ENCODE peak calls at places on chromosomes 6 and 20, in seven cellular contexts. R, S, D, M, G, P and A are unnamed samples.

GRCh38 chr20:47428164-47428563 is 71.7 kb upstream of the ZMYND8 start:
- DNase-seq in R (no peak), S (no peak), D (no peak), M (peak; percentile 59), G (peak; percentile 21), P (no peak), A (no peak)

GRCh38 chr6:73879894-73880293 is 183.9 kb downstream of the CD109 start:
- DNase-seq in R (no peak), S (no peak), D (no peak), M (no peak), G (no peak), P (no peak), A (no peak)

GRCh38 chr20:46151936-46152335 is 33.8 kb downstream of the CD40 start:
- DNase-seq in R (no peak), S (no peak), D (peak; percentile 65), M (peak; percentile 52), G (peak; percentile 43), P (peak; percentile 82), A (no peak)

GRCh38 chr6:66965227-66965626 is 1258.2 kb upstream of the EYS start:
- DNase-seq in R (no peak), S (no peak), D (no peak), M (no peak), G (no peak), P (no peak), A (no peak)

GRCh38 chr6:35642471-35643161 is 46.1 kb downstream of the FKBP5 start:
- DNase-seq in R (no peak), S (peak; percentile 26), D (no peak), M (no peak), G (no peak), P (no peak), A (no peak)

GRCh38 chr20:32743237-32744112 is at the start of gene COMMD7:
- DNase-seq in R (no peak), S (peak; percentile 44), D (peak; percentile 90), M (peak; percentile 84), G (peak; percentile 81), P (peak; percentile 80), A (peak; percentile 67)

GRCh38 chr20:46709459-46710148 is at the start of gene SLC2A10:
- DNase-seq in R (peak; percentile 40), S (peak; percentile 61), D (peak; percentile 65), M (peak; percentile 69), G (peak; percentile 72), P (peak; percentile 78), A (peak; percentile 72)

GRCh38 chr6:142051404-142051803 is 81.3 kb upstream of the GJE1 start:
- DNase-seq in R (no peak), S (no peak), D (no peak), M (no peak), G (no peak), P (no peak), A (no peak)

GRCh38 chr6:2989332-2990178 is 10.1 kb upstream of the NQO2 start:
- DNase-seq in R (peak; percentile 96), S (peak; percentile 95), D (peak; percentile 90), M (peak; percentile 99), G (peak; percentile 99), P (peak; percentile 75), A (peak; percentile 99)

GRCh38 chr20:38242848-38243449 is 17.6 kb downstream of the KIAA1755 start:
- DNase-seq in R (no peak), S (no peak), D (peak; percentile 44), M (peak; percentile 62), G (peak; percentile 42), P (peak; percentile 84), A (no peak)

GRCh38 chr6:158408013-158408412 is 95.7 kb downstream of the TULP4 start:
- DNase-seq in R (no peak), S (no peak), D (no peak), M (no peak), G (no peak), P (no peak), A (no peak)

GRCh38 chr6:147642458-147642857 is 134.0 kb downstream of the SAMD5 start:
- DNase-seq in R (no peak), S (peak; percentile 85), D (no peak), M (no peak), G (peak; percentile 74), P (no peak), A (peak; percentile 38)

GRCh38 chr20:32574296-32575226 is 10.6 kb downstream of the NOL4L start:
- DNase-seq in R (no peak), S (peak; percentile 88), D (peak; percentile 64), M (peak; percentile 83), G (peak; percentile 49), P (no peak), A (peak; percentile 92)

GRCh38 chr6:145137425-145137824 is 597.9 kb downstream of the EPM2A start:
- DNase-seq in R (no peak), S (peak; percentile 38), D (no peak), M (peak; percentile 42), G (peak; percentile 28), P (no peak), A (peak; percentile 16)

GRCh38 chr6:118709859-118710350 is 58.5 kb upstream of the CEP85L start:
- DNase-seq in R (no peak), S (peak; percentile 86), D (no peak), M (peak; percentile 76), G (no peak), P (no peak), A (peak; percentile 76)

GRCh38 chr6:36827261-36828079 is 11.8 kb downstream of the CPNE5 start:
- DNase-seq in R (no peak), S (peak; percentile 70), D (no peak), M (no peak), G (peak; percentile 68), P (no peak), A (peak; percentile 87)

GRCh38 chr20:6718660-6719059 is 48.8 kb upstream of the BMP2 start:
- DNase-seq in R (no peak), S (no peak), D (no peak), M (peak; percentile 86), G (no peak), P (no peak), A (peak; percentile 43)

GRCh38 chr20:60402209-60403058 is 444.2 kb downstream of the CDH26 start:
- DNase-seq in R (no peak), S (no peak), D (no peak), M (no peak), G (peak; percentile 30), P (no peak), A (no peak)

GRCh38 chr20:5430670-5431069 is 113.9 kb upstream of the PROKR2 start:
- DNase-seq in R (no peak), S (no peak), D (no peak), M (peak; percentile 17), G (no peak), P (no peak), A (no peak)

DNA sequence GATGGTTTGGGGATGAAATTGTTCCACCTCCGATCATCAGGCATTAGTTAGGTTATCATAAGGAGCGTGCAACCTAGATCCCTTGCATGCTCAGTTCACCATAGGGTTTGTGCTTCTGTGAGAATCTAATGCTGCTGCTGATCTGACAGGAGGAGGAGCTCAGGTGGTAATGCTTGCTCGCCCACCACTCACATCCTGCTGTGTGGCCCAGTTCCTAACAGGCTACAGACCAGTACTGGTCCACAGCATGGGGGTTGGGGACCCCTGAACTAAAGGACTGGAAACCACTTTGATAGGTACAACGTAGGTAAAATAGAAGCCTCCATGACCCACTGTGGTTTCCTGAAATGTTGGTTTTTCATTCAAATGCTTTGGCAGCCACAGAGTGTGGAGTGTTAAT is 109.3 kb upstream of the PROKR2 start:
- DNase-seq in R (no peak), S (no peak), D (no peak), M (no peak), G (no peak), P (no peak), A (no peak)
- H2BK120ac ChIP-seq in R (no peak overlapping the region), S (no peak overlapping the region), D (no peak overlapping the region), M (no peak overlapping the region), G (no peak overlapping the region), P (no peak overlapping the region), A (no peak overlapping the region)

DNA sequence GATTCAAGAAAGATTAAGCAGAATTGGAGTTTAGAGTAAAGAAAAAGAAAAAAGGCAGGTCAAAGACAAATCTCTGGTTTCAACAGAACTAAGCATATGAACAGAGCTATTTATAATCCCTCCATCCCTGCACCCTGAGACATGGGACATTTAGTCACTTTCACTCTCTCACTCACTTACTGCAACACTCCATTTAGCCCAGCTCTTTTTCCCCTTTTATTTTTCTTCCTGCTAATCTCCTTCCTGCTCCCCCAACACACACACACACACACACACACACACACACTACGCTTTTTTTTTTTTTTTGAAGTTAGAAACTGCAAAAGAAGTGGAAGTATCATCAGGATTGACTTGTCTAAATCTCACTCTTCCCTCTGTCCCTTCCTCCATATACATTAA is 45.1 kb upstream of the TBC1D7 start:
- DNase-seq in R (no peak), S (peak; percentile 22), D (no peak), M (no peak), G (no peak), P (no peak), A (peak; percentile 78)
- H3K9ac ChIP-seq in R (no peak overlapping the region), S (no peak overlapping the region), D (no peak overlapping the region), M (no peak overlapping the region), G (no peak overlapping the region), P (no peak overlapping the region), A (no peak overlapping the region)

DNA sequence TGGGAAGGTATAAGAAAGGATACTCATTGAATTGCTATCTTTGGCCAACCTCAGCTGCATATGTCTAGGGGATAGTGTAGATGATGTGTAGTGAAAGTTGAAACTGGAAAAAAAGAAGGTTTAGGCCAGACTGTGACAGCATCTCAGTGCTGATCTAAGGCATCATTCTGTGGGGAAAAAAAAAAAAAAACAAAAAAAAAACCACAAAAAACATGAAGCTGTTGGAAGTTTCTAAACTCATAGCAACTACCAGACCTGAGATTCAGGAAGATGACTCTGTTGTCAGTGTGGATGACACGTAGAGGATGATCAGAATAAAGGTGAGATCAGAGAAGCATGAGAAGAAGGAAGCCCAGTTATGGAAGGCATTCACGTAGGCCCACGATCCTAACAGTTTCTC is 100.8 kb upstream of the CNKSR3 start:
- DNase-seq in R (no peak), S (no peak), D (no peak), M (no peak), G (no peak), P (no peak), A (no peak)
- H2BK120ac ChIP-seq in R (no peak overlapping the region), S (no peak overlapping the region), D (no peak overlapping the region), M (no peak overlapping the region), G (no peak overlapping the region), P (no peak overlapping the region), A (no peak overlapping the region)

DNA sequence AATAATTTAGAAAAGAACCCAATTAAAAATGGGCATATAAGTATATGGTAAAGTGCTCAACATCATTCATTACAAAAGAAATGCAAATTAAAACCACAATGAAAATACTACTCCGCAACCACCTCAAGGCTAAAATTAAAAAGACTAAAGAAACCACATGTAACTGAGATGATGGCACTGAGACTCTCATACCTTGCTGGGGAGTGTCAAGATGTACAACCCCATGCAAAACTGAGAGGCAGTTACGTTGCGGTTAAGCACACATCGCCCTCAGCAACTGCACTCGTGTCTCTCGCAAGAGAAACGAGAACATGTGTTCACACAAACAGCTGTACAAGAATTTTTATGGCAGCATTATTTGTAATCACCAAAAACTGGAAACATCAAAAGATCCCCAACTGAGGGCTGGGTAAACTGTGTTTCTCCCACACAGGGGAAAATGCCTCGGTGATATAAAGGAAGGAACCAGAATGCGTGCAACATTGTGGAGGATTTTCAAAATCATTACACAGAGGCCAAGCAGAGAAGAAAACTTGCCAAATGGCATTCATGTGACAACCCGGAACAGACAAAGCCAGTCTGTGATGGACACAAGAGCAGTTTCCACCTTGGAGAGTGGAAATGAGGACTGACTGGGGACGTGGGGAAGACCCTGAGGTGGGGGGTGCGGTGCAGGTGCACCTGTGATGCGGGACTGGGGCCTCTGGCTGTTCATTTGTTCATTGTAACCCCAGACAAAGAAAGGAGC is 144.9 kb downstream of the WDR27 start:
- DNase-seq in R (no peak), S (no peak), D (no peak), M (no peak), G (no peak), P (no peak), A (no peak)
- H3K9ac ChIP-seq in R (no peak overlapping the region), S (no peak overlapping the region), D (no peak overlapping the region), M (no peak overlapping the region), G (no peak overlapping the region), P (no peak overlapping the region), A (no peak overlapping the region)